ENCODE peak calls at places on chromosome 22, in five cellular contexts. G, A, B, U and O are unnamed samples.

GRCh38 chr22:35463231-35463933 is 63.4 kb downstream of the MCM5 start:
- DNase-seq in G (no peak), A (no peak), U (no peak), B (no peak), O (no peak)

GRCh38 chr22:38069372-38070249 is 12.4 kb downstream of the PICK1 start:
- DNase-seq in U (no peak), B (no peak), A (peak; percentile 42), G (peak; percentile 84), O (peak; percentile 98)

GRCh38 chr22:37491559-37492427 is 5.6 kb upstream of the MFNG start:
- DNase-seq in A (no peak), G (no peak), U (no peak), B (no peak), O (no peak)

GRCh38 chr22:23182289-23183106 is 2.2 kb downstream of the BCR start:
- DNase-seq in A (no peak), B (peak; percentile 72), U (no peak), G (peak; percentile 43), O (peak; percentile 90)

GRCh38 chr22:19443544-19444211 is 3.8 kb downstream of the C22orf39 start:
- DNase-seq in A (no peak), B (no peak), U (no peak), G (no peak), O (no peak)

GRCh38 chr22:49368221-49368975 is 459.3 kb downstream of the BRD1 start:
- DNase-seq in B (no peak), A (no peak), U (peak; percentile 13), G (no peak), O (peak; percentile 79)

GRCh38 chr22:37739000-37739399 is 42.2 kb downstream of the TRIOBP start:
- DNase-seq in G (no peak), A (peak; percentile 86), B (no peak), U (no peak), O (peak; percentile 98)

GRCh38 chr22:29225422-29226090 is 19.9 kb downstream of the EMID1 start:
- DNase-seq in U (no peak), B (no peak), A (peak; percentile 71), G (no peak), O (peak; percentile 90)

GRCh38 chr22:40721266-40721665 is 42.0 kb downstream of the MCHR1 start:
- DNase-seq in A (peak; percentile 65), U (no peak), B (peak; percentile 21), G (peak; percentile 47), O (no peak)

GRCh38 chr22:33666661-33667619 is 253.3 kb downstream of the LARGE1 start:
- DNase-seq in A (no peak), U (peak; percentile 39), G (peak; percentile 14), B (no peak), O (no peak)

GRCh38 chr22:27372364-27372763 is 429.2 kb downstream of the MN1 start:
- DNase-seq in A (no peak), B (no peak), U (no peak), G (no peak), O (no peak)

GRCh38 chr22:48418831-48419230 is 1408.8 kb downstream of the BRD1 start:
- DNase-seq in B (no peak), A (no peak), G (no peak), U (no peak), O (no peak)

GRCh38 chr22:26461188-26461810 is 22.3 kb downstream of the HPS4 start:
- DNase-seq in U (peak; percentile 71), B (peak; percentile 50), A (peak; percentile 37), G (peak; percentile 81), O (no peak)

DNA sequence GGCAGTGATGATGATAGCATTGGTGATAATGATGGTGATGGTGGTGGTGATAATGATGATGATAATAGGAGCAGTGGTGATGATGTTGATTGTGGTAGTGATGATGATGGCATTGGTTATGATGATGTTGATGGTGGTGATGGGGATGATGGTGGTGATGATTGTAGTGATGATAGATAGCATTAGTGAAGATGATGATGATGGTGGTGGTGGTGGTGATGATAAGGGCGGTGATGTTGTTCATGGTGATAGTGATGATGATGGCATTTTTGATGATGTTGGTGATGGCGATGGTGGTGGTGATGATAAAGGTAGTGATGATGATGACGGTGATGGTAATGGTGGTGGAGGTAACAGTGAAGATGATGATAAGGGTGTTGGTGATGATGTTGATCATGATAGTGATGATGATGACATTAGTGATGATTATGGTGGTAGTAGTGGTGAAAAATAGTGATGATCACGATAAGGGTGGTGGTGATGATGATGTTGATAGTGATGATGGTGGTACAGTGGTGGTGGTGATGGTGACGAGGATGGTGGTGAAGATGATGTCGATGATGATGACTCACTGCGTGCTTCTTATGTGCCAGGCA is 93.0 kb downstream of the MPPED1 start:
- DNase-seq in G (no peak), U (no peak), B (no peak), A (no peak), O (no peak)
- H3K4me3 ChIP-seq in G (no peak overlapping the region), U (no peak overlapping the region), B (no peak overlapping the region), A (no peak overlapping the region), O (no peak overlapping the region)

GRCh38 chr22:39254789-39255298 is 10.1 kb upstream of the PDGFB start:
- DNase-seq in A (no peak), B (peak; percentile 38), G (no peak), U (no peak), O (peak; percentile 97)
- TF ChIP-seq CTCF in A (no peak), B (no peak), G (no peak), U (no peak), O (no peak)

GRCh38 chr22:45317551-45318167 is 7.9 kb downstream of the FAM118A start:
- DNase-seq in B (peak; percentile 9), G (no peak), A (peak; percentile 60), U (peak; percentile 75), O (peak; percentile 92)
- H3K4me3 ChIP-seq in B (no peak overlapping the region), G (no peak overlapping the region), A (no peak overlapping the region), U (no peak overlapping the region), O (peak overlapping the region; percentile 52)

DNA sequence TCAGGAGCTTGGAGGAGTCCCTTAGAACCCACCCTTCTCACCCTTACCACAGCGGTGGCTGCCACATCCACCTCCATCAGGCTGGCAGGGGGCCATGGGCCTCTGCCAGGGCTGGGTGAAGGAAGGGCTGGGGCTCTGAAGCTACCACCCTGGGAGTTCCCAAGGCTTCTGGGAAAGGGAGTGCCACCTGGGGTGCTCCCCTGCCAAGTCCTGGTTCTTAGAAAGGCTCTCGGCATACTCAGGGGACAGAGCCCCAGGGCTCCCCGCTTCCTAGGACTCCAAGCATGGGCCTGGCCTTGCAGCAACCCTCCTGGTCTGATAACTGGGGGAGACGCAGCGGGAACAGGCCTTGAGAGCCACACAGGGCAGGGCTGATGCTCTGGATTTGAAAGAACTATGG is 438 bp upstream of the PLA2G3 start:
- DNase-seq in A (no peak), G (no peak), U (peak; percentile 57), B (no peak), O (peak; percentile 84)
- TF ChIP-seq CTCF in A (no peak), G (no peak), U (no peak), B (no peak), O (no peak)

DNA sequence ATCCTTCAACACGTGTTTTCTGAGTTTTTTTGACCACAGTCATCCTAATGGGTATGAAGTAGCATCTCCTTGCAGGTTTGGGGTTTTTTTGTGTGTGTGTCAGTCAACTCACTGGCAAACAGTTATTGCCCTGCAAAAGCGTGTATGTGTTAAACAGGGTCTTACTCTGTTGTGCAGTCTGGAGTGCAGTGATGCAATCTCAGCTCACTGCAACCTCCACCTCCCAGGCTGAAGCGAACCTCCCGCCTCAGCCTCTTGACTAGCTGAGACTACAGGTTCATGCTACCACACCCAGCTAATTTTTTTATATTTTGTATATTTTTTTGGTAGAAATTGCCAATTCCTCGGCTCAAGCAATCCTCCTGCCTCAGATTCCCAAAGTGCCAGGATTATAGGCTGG is 15.4 kb downstream of the CELSR1 start:
- DNase-seq in B (no peak), A (no peak), U (no peak), G (no peak), O (no peak)
- H3K4me3 ChIP-seq in B (no peak overlapping the region), A (no peak overlapping the region), U (no peak overlapping the region), G (no peak overlapping the region), O (no peak overlapping the region)

DNA sequence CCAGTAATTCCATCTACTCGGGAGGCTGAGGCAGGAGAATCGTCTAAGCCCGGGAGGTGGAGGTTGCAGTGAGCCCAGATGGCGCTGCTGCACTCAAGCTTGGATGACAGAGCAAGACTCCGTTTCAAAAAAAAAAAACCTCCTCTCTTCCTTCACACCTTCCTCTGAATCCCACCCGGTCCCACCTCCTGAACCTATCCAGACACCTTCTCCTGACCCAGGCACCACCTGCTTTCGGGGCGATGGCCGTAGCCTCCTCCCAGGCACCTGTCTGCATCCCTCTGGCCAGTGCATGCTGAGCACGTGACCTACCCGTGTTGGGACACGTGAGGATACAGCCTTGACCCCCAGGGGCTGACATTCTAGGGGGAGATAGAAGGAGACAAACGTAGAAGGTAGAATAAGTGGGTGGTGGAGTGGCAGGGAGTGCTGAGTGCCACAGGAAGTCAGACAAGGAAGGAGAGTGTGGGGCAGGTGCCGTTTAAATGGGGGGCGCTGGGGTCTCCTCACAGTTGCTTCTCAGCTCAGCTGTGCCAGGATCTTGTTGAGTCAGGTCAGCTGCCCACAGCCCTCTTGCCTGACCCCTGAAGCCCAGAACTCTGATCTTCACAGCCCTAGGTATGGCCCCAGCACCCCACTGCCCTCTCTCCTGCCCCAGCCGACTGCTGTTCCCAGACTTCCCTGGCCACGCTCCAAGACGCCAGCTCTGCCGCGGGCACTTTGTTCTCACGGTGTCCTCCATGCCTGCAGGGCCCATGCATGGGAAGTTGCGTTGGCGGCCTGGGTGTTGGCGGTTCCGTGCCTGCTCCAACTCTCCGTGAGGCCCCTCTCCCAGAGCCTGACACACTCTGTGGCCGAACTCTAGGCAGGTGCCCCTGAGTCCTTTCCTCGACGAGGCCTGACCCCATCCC is 1.2 kb upstream of the MIOX start:
- DNase-seq in B (no peak), U (peak; percentile 86), A (no peak), G (no peak), O (peak; percentile 86)
- TF ChIP-seq CTCF in B (no peak), U (no peak), A (no peak), G (no peak), O (no peak)

GRCh38 chr22:17969732-17970131 is 54.6 kb downstream of the MICAL3 start:
- DNase-seq in U (no peak), B (peak; percentile 31), A (peak; percentile 97), G (peak; percentile 48), O (peak; percentile 95)
- H3K4me3 ChIP-seq in U (no peak overlapping the region), B (no peak overlapping the region), A (no peak overlapping the region), G (no peak overlapping the region), O (no peak overlapping the region)